ENCODE peak calls at places on chromosome 15, in six cellular contexts. P is D341Med, T is endothelial cell, N is GM13977, R is Ammon's horn, H is NCI-H774. J is an unnamed sample.

GRCh38 chr15:39236375-39236774 is 344.5 kb upstream of the THBS1 start:
- DNase-seq in P (no peak), T (no peak), N (no peak), R (no peak), H (no peak), J (no peak)

GRCh38 chr15:64426845-64427465 is 33.4 kb upstream of the ZNF609 start:
- DNase-seq in P (no peak), T (peak), N (no peak), R (peak), H (no peak), J (peak)

GRCh38 chr15:25810631-25811077 is 52.5 kb downstream of the ATP10A start:
- DNase-seq in P (no peak), T (no peak), N (no peak), R (no peak), H (no peak), J (no peak)

GRCh38 chr15:65644282-65644681 is 22.5 kb downstream of the SLC24A1 start:
- DNase-seq in P (no peak), T (no peak), N (no peak), R (no peak), H (no peak), J (no peak)

GRCh38 chr15:65558997-65559760 is 28.9 kb downstream of the HACD3 start:
- DNase-seq in P (no peak), T (no peak), N (no peak), R (no peak), H (no peak), J (no peak)

GRCh38 chr15:27017168-27017809 is 46.3 kb downstream of the GABRG3 start:
- DNase-seq in P (peak), T (peak), N (peak), R (peak), H (peak), J (peak)

GRCh38 chr15:50275908-50276307 is 10.4 kb upstream of the HDC start:
- DNase-seq in P (no peak), T (no peak), N (no peak), R (no peak), H (no peak), J (no peak)

GRCh38 chr15:33135355-33135781 is 59.1 kb downstream of the FMN1 start:
- DNase-seq in P (no peak), T (no peak), N (no peak), R (peak), H (no peak), J (peak)

GRCh38 chr15:41980654-41981323 is 8.4 kb upstream of the EHD4 start:
- DNase-seq in P (no peak), T (no peak), N (no peak), R (no peak), H (no peak), J (no peak)

GRCh38 chr15:57890351-57890750 is 175.2 kb downstream of the ALDH1A2 start:
- DNase-seq in P (no peak), T (no peak), N (no peak), R (no peak), H (no peak), J (no peak)

GRCh38 chr15:41483115-41483514 is 10.6 kb upstream of the ITPKA start:
- DNase-seq in P (no peak), T (no peak), N (peak), R (no peak), H (no peak), J (no peak)

GRCh38 chr15:68783226-68784054 is 37.3 kb downstream of the ANP32A start:
- DNase-seq in P (peak), T (peak), N (peak), R (no peak), H (no peak), J (no peak)

GRCh38 chr15:71581406-71581930 is 228.9 kb upstream of the NR2E3 start:
- DNase-seq in P (no peak), T (no peak), N (no peak), R (no peak), H (no peak), J (no peak)

GRCh38 chr15:94563455-94563854 is 332.1 kb downstream of the MCTP2 start:
- DNase-seq in P (no peak), T (no peak), N (no peak), R (no peak), H (no peak), J (no peak)

GRCh38 chr15:63367390-63367789 is 14.3 kb downstream of the CA12 start:
- DNase-seq in P (no peak), T (no peak), N (no peak), R (no peak), H (no peak), J (no peak)

GRCh38 chr15:65286069-65286703 is 497 bp downstream of the PARP16 start:
- DNase-seq in P (peak), T (peak), N (peak), R (peak), H (no peak), J (peak)

GRCh38 chr15:81268881-81269601 is 54.9 kb downstream of the STARD5 start:
- DNase-seq in P (no peak), T (no peak), N (no peak), R (no peak), H (no peak), J (no peak)

GRCh38 chr15:63380828-63381282 is 791 bp downstream of the CA12 start:
- DNase-seq in P (no peak), T (no peak), N (no peak), R (no peak), H (no peak), J (no peak)

GRCh38 chr15:31974855-31975421 is 55.4 kb upstream of the CHRNA7 start:
- DNase-seq in P (peak), T (peak), N (peak), R (peak), H (peak), J (peak)

GRCh38 chr15:96585634-96586386 is 255.3 kb downstream of the NR2F2 start:
- DNase-seq in P (no peak), T (no peak), N (no peak), R (no peak), H (no peak), J (no peak)

GRCh38 chr15:64697911-64698369 is 77.4 kb downstream of the RBPMS2 start:
- DNase-seq in P (no peak), T (no peak), N (no peak), R (no peak), H (no peak), J (no peak)

J was measured in G401.